ENCODE peak calls at places on chromosomes 1 and 21, in five cellular contexts. One of them, this sample, is unnamed.

GRCh38 chr1:27934818-27935549 is at the start of gene SMPDL3B:
- DNase-seq in HepG2: no peak
- DNase-seq in H1: peak
- DNase-seq in K562: peak
- DNase-seq in GM12878: no peak
- DNase-seq in this sample: peak

GRCh38 chr1:201637282-201638076 is 98.6 kb downstream of the NAV1 start:
- DNase-seq in HepG2: no peak
- DNase-seq in H1: no peak
- DNase-seq in K562: peak
- DNase-seq in GM12878: no peak
- DNase-seq in this sample: peak

GRCh38 chr1:154888757-154889156 is 18.7 kb upstream of the KCNN3 start:
- DNase-seq in HepG2: no peak
- DNase-seq in H1: no peak
- DNase-seq in K562: no peak
- DNase-seq in GM12878: no peak
- DNase-seq in this sample: no peak

GRCh38 chr1:66575739-66576138 is 41.8 kb downstream of the SGIP1 start:
- DNase-seq in HepG2: peak
- DNase-seq in H1: no peak
- DNase-seq in K562: no peak
- DNase-seq in GM12878: no peak
- DNase-seq in this sample: peak

GRCh38 chr1:165877940-165878556 is 50.6 kb downstream of the UCK2 start:
- DNase-seq in HepG2: no peak
- DNase-seq in H1: no peak
- DNase-seq in K562: no peak
- DNase-seq in GM12878: peak
- DNase-seq in this sample: no peak

GRCh38 chr1:160401487-160401805 is 1.1 kb downstream of the VANGL2 start:
- DNase-seq in HepG2: no peak
- DNase-seq in H1: no peak
- DNase-seq in K562: no peak
- DNase-seq in GM12878: no peak
- DNase-seq in this sample: no peak

GRCh38 chr1:64864018-64864945 is 102.1 kb downstream of the JAK1 start:
- DNase-seq in HepG2: no peak
- DNase-seq in H1: no peak
- DNase-seq in K562: peak
- DNase-seq in GM12878: peak
- DNase-seq in this sample: no peak

GRCh38 chr1:119718969-119719368 is 7.2 kb downstream of the PHGDH start:
- DNase-seq in HepG2: no peak
- DNase-seq in H1: no peak
- DNase-seq in K562: no peak
- DNase-seq in GM12878: no peak
- DNase-seq in this sample: no peak

GRCh38 chr1:155003766-155004351 is 1.3 kb downstream of the ZBTB7B start:
- DNase-seq in HepG2: peak
- DNase-seq in H1: no peak
- DNase-seq in K562: peak
- DNase-seq in GM12878: no peak
- DNase-seq in this sample: peak

GRCh38 chr1:155009221-155009711 is 6.7 kb downstream of the ZBTB7B start:
- DNase-seq in HepG2: no peak
- DNase-seq in H1: no peak
- DNase-seq in K562: no peak
- DNase-seq in GM12878: no peak
- DNase-seq in this sample: no peak

GRCh38 chr1:78227705-78228260 is 182.0 kb downstream of the GIPC2 start:
- DNase-seq in HepG2: no peak
- DNase-seq in H1: no peak
- DNase-seq in K562: no peak
- DNase-seq in GM12878: no peak
- DNase-seq in this sample: no peak

GRCh38 chr1:230112131-230112701 is 45.2 kb downstream of the GALNT2 start:
- DNase-seq in HepG2: no peak
- DNase-seq in H1: no peak
- DNase-seq in K562: peak
- DNase-seq in GM12878: no peak
- DNase-seq in this sample: peak

GRCh38 chr1:3652538-3653285 is 396 bp downstream of the TP73 start:
- DNase-seq in HepG2: peak
- DNase-seq in H1: no peak
- DNase-seq in K562: peak
- DNase-seq in GM12878: no peak
- DNase-seq in this sample: peak

GRCh38 chr1:69403911-69404310 is 163.8 kb upstream of the LRRC7 start:
- DNase-seq in HepG2: no peak
- DNase-seq in H1: no peak
- DNase-seq in K562: no peak
- DNase-seq in GM12878: no peak
- DNase-seq in this sample: no peak

GRCh38 chr1:54883349-54884102 is 3.5 kb downstream of the DHCR24 start:
- DNase-seq in HepG2: peak
- DNase-seq in H1: no peak
- DNase-seq in K562: no peak
- DNase-seq in GM12878: no peak
- DNase-seq in this sample: no peak

GRCh38 chr1:157776971-157777386 is at the start of gene FCRL2:
- DNase-seq in HepG2: no peak
- DNase-seq in H1: no peak
- DNase-seq in K562: no peak
- DNase-seq in GM12878: peak
- DNase-seq in this sample: no peak

GRCh38 chr21:42189860-42190491 is 29.0 kb upstream of the ABCG1 start:
- DNase-seq in HepG2: no peak
- DNase-seq in H1: no peak
- DNase-seq in K562: no peak
- DNase-seq in GM12878: no peak
- DNase-seq in this sample: no peak

GRCh38 chr1:27102707-27103468 is 52.0 kb downstream of the SLC9A1 start:
- DNase-seq in HepG2: peak
- DNase-seq in H1: peak
- DNase-seq in K562: peak
- DNase-seq in GM12878: no peak
- DNase-seq in this sample: peak

GRCh38 chr1:27623327-27624212 is 11.4 kb downstream of the FGR start:
- DNase-seq in HepG2: no peak
- DNase-seq in H1: no peak
- DNase-seq in K562: no peak
- DNase-seq in GM12878: no peak
- DNase-seq in this sample: no peak

DNA sequence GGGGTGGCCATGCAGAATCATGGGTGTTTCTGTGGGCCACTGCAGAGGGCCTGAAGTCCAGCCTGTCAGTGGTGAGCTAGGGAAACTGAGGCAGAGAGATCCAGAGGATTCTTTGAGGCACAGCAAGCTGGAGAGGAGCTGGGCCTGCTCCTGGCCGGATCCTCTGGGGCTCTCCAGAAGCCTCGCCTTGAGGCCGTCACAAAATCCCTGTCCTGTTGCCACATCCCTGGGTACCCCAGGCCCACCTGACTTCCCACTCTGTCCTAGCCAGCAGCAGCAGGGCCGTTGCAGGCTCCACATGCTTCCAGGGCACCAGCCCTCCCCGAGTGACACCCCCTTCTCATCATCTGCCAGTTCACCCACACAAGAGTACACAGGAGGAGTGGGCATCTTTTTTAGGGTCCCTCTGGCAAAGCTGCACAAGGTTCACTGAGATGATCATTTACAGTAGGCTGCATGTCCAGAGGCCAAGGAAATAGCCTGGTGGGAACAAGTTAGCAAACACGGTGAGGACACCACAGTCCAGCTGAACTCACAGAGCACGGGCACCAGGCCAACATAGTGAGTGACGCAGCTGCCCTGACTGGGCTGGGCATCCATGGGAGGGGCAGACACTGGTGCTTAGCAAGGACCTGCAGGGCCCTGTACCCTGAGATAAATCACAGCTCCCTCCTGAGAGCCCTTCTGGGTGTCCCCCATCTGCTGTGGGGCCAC is 25.1 kb upstream of the TSPEAR start:
- DNase-seq in HepG2: peak
- DNase-seq in H1: no peak
- DNase-seq in K562: no peak
- DNase-seq in GM12878: no peak
- DNase-seq in this sample: no peak
- TF ChIP-seq MAX in HepG2: no peak
- TF ChIP-seq MAX in H1: no peak
- TF ChIP-seq MAX in K562: no peak
- TF ChIP-seq MAX in GM12878: no peak
- TF ChIP-seq MAX in this sample: no peak

DNA sequence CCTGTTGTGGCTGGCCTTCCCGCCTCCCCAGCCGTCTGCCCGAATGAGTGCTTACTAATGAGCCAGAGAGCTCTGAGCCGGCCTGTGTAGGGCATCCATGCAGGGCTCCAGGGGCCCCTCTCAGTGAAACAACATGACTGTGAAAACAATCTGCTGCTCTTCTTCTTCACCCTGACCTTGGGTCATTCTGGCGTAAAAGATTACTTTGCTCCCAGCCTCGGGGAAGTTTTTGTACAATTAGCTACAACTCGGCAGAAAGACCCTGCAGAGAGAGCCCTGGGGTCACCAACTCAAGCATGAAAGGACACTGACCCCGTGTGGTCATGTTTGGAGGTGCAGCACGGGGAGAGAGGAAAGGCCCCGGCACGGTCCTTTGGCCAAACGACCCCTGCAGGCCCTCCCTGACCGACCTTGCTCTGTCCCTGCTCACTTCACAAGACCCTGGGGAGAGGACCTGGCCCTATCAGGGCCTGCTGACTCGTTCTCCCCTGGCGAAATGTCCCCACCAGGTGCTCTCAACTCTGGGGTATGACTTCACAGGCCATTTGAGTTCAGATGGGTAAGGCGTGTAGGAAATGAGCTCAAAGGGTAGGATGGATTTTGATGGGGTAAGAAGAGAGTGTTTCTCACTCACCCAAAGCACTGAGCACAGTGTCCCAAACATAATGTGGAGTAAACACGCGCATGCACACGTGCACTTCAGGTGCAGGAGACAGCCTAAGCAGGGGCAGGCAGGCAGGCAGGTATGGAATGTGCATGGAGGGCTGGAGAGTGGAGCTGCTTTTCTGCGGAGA is 22.9 kb upstream of the FAM20B start:
- DNase-seq in HepG2: peak
- DNase-seq in H1: peak
- DNase-seq in K562: peak
- DNase-seq in GM12878: no peak
- DNase-seq in this sample: peak
- TF ChIP-seq GABPA in HepG2: no peak
- TF ChIP-seq GABPA in H1: no peak
- TF ChIP-seq GABPA in K562: no peak
- TF ChIP-seq GABPA in GM12878: no peak
- TF ChIP-seq GABPA in this sample: no peak

DNA sequence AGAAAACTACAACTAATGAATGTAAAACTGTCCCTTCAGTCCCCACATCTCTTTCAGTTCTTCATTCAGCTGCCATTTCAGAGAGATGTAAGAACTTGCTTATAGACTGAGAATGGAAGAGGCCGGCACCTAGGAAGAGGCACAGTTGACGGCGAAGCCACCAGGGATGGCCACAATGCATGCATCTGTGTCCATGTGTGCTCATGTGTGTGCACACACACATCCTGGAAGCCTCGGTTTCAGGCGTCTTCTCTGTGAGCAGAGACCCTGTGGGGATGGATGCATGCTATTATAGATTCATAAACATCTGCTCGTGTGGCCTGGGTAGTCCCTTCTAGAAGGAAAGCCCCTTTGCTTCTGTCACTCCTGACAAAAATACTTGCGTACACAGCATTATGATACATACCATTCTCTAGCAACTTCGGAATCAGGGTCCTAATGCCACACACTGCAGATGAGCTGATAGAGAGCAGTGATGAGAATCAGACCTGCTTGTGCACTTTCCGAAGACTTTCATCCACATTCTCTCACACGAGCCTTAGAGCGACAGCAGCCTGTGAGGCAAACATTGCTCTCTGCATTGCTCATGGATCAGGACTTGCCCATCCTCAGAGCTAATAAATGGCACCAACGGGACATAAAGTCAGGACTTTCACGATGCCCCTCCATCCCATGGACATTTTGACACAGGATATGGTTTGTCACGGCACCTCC is 12.4 kb upstream of the GPR61 start:
- DNase-seq in HepG2: no peak
- DNase-seq in H1: no peak
- DNase-seq in K562: no peak
- DNase-seq in GM12878: no peak
- DNase-seq in this sample: no peak
- TF ChIP-seq MAX in HepG2: no peak
- TF ChIP-seq MAX in H1: no peak
- TF ChIP-seq MAX in K562: no peak
- TF ChIP-seq MAX in GM12878: peak
- TF ChIP-seq MAX in this sample: no peak

DNA sequence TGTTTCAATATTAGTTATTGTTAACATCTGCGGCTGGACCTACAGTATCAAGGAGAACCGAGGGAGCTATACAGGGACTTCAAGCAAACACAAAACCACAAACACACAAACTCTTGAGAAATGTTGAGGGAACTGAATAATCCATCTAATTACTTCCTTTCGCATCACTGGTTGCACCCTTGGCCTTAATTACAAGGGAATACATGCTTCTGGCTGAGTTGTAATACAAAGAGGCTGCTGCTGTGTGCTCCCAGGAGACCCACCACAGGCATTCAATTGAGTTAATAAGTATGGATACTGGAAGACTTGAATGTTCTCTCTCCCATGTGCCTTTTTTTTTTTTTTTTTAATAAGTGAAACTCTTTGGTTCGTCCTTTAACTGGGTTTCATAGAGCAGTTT is 16.8 kb upstream of the SMYD2 start:
- DNase-seq in HepG2: no peak
- DNase-seq in H1: no peak
- DNase-seq in K562: no peak
- DNase-seq in GM12878: no peak
- DNase-seq in this sample: no peak
- TF ChIP-seq GABPA in HepG2: no peak
- TF ChIP-seq GABPA in H1: no peak
- TF ChIP-seq GABPA in K562: no peak
- TF ChIP-seq GABPA in GM12878: no peak
- TF ChIP-seq GABPA in this sample: no peak

DNA sequence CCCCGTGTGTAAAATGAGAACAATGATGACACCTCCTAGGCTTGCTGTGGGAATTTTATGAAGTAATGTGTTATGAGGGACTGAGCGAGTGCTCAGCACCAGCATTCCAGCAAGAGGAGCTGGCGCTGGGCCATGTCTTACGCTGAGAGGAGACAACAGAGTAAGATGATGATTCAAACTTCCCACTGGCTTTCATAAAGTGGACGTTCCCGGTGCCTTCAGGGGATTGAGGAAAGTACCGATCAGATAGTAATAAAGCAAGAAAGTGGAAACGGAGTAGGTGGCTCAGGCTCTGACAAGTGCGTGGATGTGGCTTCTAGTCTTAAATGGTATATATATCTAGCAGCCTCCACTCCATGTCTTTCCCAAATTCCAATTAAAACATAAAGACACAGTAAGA is 23.8 kb downstream of the EPHA10 start:
- DNase-seq in HepG2: no peak
- DNase-seq in H1: no peak
- DNase-seq in K562: no peak
- DNase-seq in GM12878: no peak
- DNase-seq in this sample: no peak
- TF ChIP-seq MAX in HepG2: no peak
- TF ChIP-seq MAX in H1: no peak
- TF ChIP-seq MAX in K562: no peak
- TF ChIP-seq MAX in GM12878: no peak
- TF ChIP-seq MAX in this sample: no peak

This sample was measured in SK-N-SH.